ENCODE peak calls at places on chromosomes 2 and 18, in nine cellular contexts. One of them, this sample, is unnamed.

GRCh38 chr2:31980674-31981356 is 30.0 kb downstream of the MEMO1 start:
- DNase-seq in CD8-positive, alpha-beta T cell: no peak
- DNase-seq in amniotic epithelial cell: peak
- DNase-seq in astrocyte of the spinal cord: peak
- DNase-seq in stimulated activated naive CD8-positive, alpha-beta T cell treated with anti-CD3 and anti-CD28 coated beads, Interleukin-15, amount 100 ng/mL, for 72 hours: no peak
- DNase-seq in HEK293T: peak
- DNase-seq in BE2C: no peak
- DNase-seq in HTR-8/SVneo: peak
- DNase-seq in effector memory CD4-positive, alpha-beta T cell: no peak
- DNase-seq in this sample: peak

GRCh38 chr2:145190031-145190703 is 670.2 kb upstream of the ZEB2 start:
- DNase-seq in HTR-8/SVneo: no peak
- DNase-seq in HEK293T: no peak
- DNase-seq in effector memory CD4-positive, alpha-beta T cell: no peak
- DNase-seq in astrocyte of the spinal cord: no peak
- DNase-seq in amniotic epithelial cell: peak
- DNase-seq in BE2C: no peak
- DNase-seq in stimulated activated naive CD8-positive, alpha-beta T cell treated with anti-CD3 and anti-CD28 coated beads, Interleukin-15, amount 100 ng/mL, for 72 hours: no peak
- DNase-seq in CD8-positive, alpha-beta T cell: no peak
- DNase-seq in this sample: no peak

GRCh38 chr2:119724656-119725485 is 34.9 kb upstream of the PTPN4 start:
- DNase-seq in stimulated activated naive CD8-positive, alpha-beta T cell treated with anti-CD3 and anti-CD28 coated beads, Interleukin-15, amount 100 ng/mL, for 72 hours: no peak
- DNase-seq in amniotic epithelial cell: no peak
- DNase-seq in astrocyte of the spinal cord: no peak
- DNase-seq in CD8-positive, alpha-beta T cell: no peak
- DNase-seq in effector memory CD4-positive, alpha-beta T cell: no peak
- DNase-seq in BE2C: no peak
- DNase-seq in HTR-8/SVneo: no peak
- DNase-seq in HEK293T: no peak
- DNase-seq in this sample: no peak

GRCh38 chr2:182668671-182669070 is 47.4 kb upstream of the DNAJC10 start:
- DNase-seq in astrocyte of the spinal cord: peak
- DNase-seq in stimulated activated naive CD8-positive, alpha-beta T cell treated with anti-CD3 and anti-CD28 coated beads, Interleukin-15, amount 100 ng/mL, for 72 hours: no peak
- DNase-seq in HEK293T: no peak
- DNase-seq in CD8-positive, alpha-beta T cell: no peak
- DNase-seq in amniotic epithelial cell: no peak
- DNase-seq in HTR-8/SVneo: no peak
- DNase-seq in BE2C: no peak
- DNase-seq in effector memory CD4-positive, alpha-beta T cell: no peak
- DNase-seq in this sample: peak

GRCh38 chr18:74689251-74689650 is 91.6 kb downstream of the ZNF407 start:
- DNase-seq in BE2C: no peak
- DNase-seq in amniotic epithelial cell: no peak
- DNase-seq in effector memory CD4-positive, alpha-beta T cell: no peak
- DNase-seq in astrocyte of the spinal cord: peak
- DNase-seq in HTR-8/SVneo: no peak
- DNase-seq in HEK293T: no peak
- DNase-seq in CD8-positive, alpha-beta T cell: no peak
- DNase-seq in stimulated activated naive CD8-positive, alpha-beta T cell treated with anti-CD3 and anti-CD28 coated beads, Interleukin-15, amount 100 ng/mL, for 72 hours: no peak
- DNase-seq in this sample: no peak

GRCh38 chr18:12236934-12237832 is 17.0 kb upstream of the CIDEA start:
- DNase-seq in CD8-positive, alpha-beta T cell: peak
- DNase-seq in astrocyte of the spinal cord: peak
- DNase-seq in amniotic epithelial cell: peak
- DNase-seq in HEK293T: peak
- DNase-seq in BE2C: peak
- DNase-seq in HTR-8/SVneo: peak
- DNase-seq in effector memory CD4-positive, alpha-beta T cell: peak
- DNase-seq in stimulated activated naive CD8-positive, alpha-beta T cell treated with anti-CD3 and anti-CD28 coated beads, Interleukin-15, amount 100 ng/mL, for 72 hours: peak
- DNase-seq in this sample: peak

GRCh38 chr2:57720728-57721627 is 325.6 kb upstream of the VRK2 start:
- DNase-seq in CD8-positive, alpha-beta T cell: peak
- DNase-seq in HEK293T: peak
- DNase-seq in HTR-8/SVneo: peak
- DNase-seq in astrocyte of the spinal cord: peak
- DNase-seq in effector memory CD4-positive, alpha-beta T cell: no peak
- DNase-seq in amniotic epithelial cell: peak
- DNase-seq in BE2C: peak
- DNase-seq in stimulated activated naive CD8-positive, alpha-beta T cell treated with anti-CD3 and anti-CD28 coated beads, Interleukin-15, amount 100 ng/mL, for 72 hours: peak
- DNase-seq in this sample: peak

GRCh38 chr2:74179063-74179865 is 585 bp upstream of the MOB1A start:
- DNase-seq in amniotic epithelial cell: no peak
- DNase-seq in HTR-8/SVneo: no peak
- DNase-seq in stimulated activated naive CD8-positive, alpha-beta T cell treated with anti-CD3 and anti-CD28 coated beads, Interleukin-15, amount 100 ng/mL, for 72 hours: no peak
- DNase-seq in CD8-positive, alpha-beta T cell: no peak
- DNase-seq in BE2C: no peak
- DNase-seq in HEK293T: no peak
- DNase-seq in effector memory CD4-positive, alpha-beta T cell: no peak
- DNase-seq in astrocyte of the spinal cord: no peak
- DNase-seq in this sample: peak

GRCh38 chr2:45874324-45874723 is 222.8 kb downstream of the PRKCE start:
- DNase-seq in HEK293T: no peak
- DNase-seq in astrocyte of the spinal cord: no peak
- DNase-seq in stimulated activated naive CD8-positive, alpha-beta T cell treated with anti-CD3 and anti-CD28 coated beads, Interleukin-15, amount 100 ng/mL, for 72 hours: no peak
- DNase-seq in amniotic epithelial cell: no peak
- DNase-seq in CD8-positive, alpha-beta T cell: no peak
- DNase-seq in effector memory CD4-positive, alpha-beta T cell: no peak
- DNase-seq in HTR-8/SVneo: no peak
- DNase-seq in BE2C: no peak
- DNase-seq in this sample: no peak

GRCh38 chr2:61854435-61855177 is 746 bp upstream of the FAM161A start:
- DNase-seq in HEK293T: peak
- DNase-seq in HTR-8/SVneo: peak
- DNase-seq in amniotic epithelial cell: peak
- DNase-seq in BE2C: peak
- DNase-seq in stimulated activated naive CD8-positive, alpha-beta T cell treated with anti-CD3 and anti-CD28 coated beads, Interleukin-15, amount 100 ng/mL, for 72 hours: peak
- DNase-seq in CD8-positive, alpha-beta T cell: peak
- DNase-seq in astrocyte of the spinal cord: peak
- DNase-seq in effector memory CD4-positive, alpha-beta T cell: peak
- DNase-seq in this sample: peak

GRCh38 chr2:61272421-61273070 is 110.6 kb downstream of the C2orf74 start:
- DNase-seq in BE2C: no peak
- DNase-seq in HEK293T: no peak
- DNase-seq in amniotic epithelial cell: peak
- DNase-seq in HTR-8/SVneo: no peak
- DNase-seq in astrocyte of the spinal cord: peak
- DNase-seq in CD8-positive, alpha-beta T cell: no peak
- DNase-seq in effector memory CD4-positive, alpha-beta T cell: no peak
- DNase-seq in stimulated activated naive CD8-positive, alpha-beta T cell treated with anti-CD3 and anti-CD28 coated beads, Interleukin-15, amount 100 ng/mL, for 72 hours: no peak
- DNase-seq in this sample: no peak

GRCh38 chr2:6820236-6820635 is 45.5 kb downstream of the CMPK2 start:
- DNase-seq in CD8-positive, alpha-beta T cell: no peak
- DNase-seq in stimulated activated naive CD8-positive, alpha-beta T cell treated with anti-CD3 and anti-CD28 coated beads, Interleukin-15, amount 100 ng/mL, for 72 hours: no peak
- DNase-seq in BE2C: no peak
- DNase-seq in amniotic epithelial cell: no peak
- DNase-seq in effector memory CD4-positive, alpha-beta T cell: no peak
- DNase-seq in astrocyte of the spinal cord: no peak
- DNase-seq in HEK293T: no peak
- DNase-seq in HTR-8/SVneo: no peak
- DNase-seq in this sample: no peak

GRCh38 chr2:241541564-241542277 is 16.8 kb upstream of the BOK start:
- DNase-seq in HEK293T: no peak
- DNase-seq in stimulated activated naive CD8-positive, alpha-beta T cell treated with anti-CD3 and anti-CD28 coated beads, Interleukin-15, amount 100 ng/mL, for 72 hours: no peak
- DNase-seq in amniotic epithelial cell: no peak
- DNase-seq in CD8-positive, alpha-beta T cell: no peak
- DNase-seq in BE2C: no peak
- DNase-seq in HTR-8/SVneo: no peak
- DNase-seq in effector memory CD4-positive, alpha-beta T cell: no peak
- DNase-seq in astrocyte of the spinal cord: no peak
- DNase-seq in this sample: peak

GRCh38 chr2:9326975-9327374 is 96.4 kb downstream of the ITGB1BP1 start:
- DNase-seq in CD8-positive, alpha-beta T cell: no peak
- DNase-seq in amniotic epithelial cell: no peak
- DNase-seq in stimulated activated naive CD8-positive, alpha-beta T cell treated with anti-CD3 and anti-CD28 coated beads, Interleukin-15, amount 100 ng/mL, for 72 hours: no peak
- DNase-seq in astrocyte of the spinal cord: peak
- DNase-seq in HTR-8/SVneo: peak
- DNase-seq in BE2C: no peak
- DNase-seq in effector memory CD4-positive, alpha-beta T cell: no peak
- DNase-seq in HEK293T: no peak
- DNase-seq in this sample: no peak

GRCh38 chr2:46803911-46804670 is 111.5 kb downstream of the MCFD2 start:
- DNase-seq in stimulated activated naive CD8-positive, alpha-beta T cell treated with anti-CD3 and anti-CD28 coated beads, Interleukin-15, amount 100 ng/mL, for 72 hours: no peak
- DNase-seq in amniotic epithelial cell: peak
- DNase-seq in HTR-8/SVneo: peak
- DNase-seq in HEK293T: no peak
- DNase-seq in CD8-positive, alpha-beta T cell: no peak
- DNase-seq in astrocyte of the spinal cord: peak
- DNase-seq in effector memory CD4-positive, alpha-beta T cell: no peak
- DNase-seq in BE2C: no peak
- DNase-seq in this sample: no peak

GRCh38 chr2:194822097-194822496 is 834.9 kb upstream of the SLC39A10 start:
- DNase-seq in stimulated activated naive CD8-positive, alpha-beta T cell treated with anti-CD3 and anti-CD28 coated beads, Interleukin-15, amount 100 ng/mL, for 72 hours: no peak
- DNase-seq in HEK293T: no peak
- DNase-seq in HTR-8/SVneo: no peak
- DNase-seq in BE2C: no peak
- DNase-seq in amniotic epithelial cell: no peak
- DNase-seq in astrocyte of the spinal cord: no peak
- DNase-seq in effector memory CD4-positive, alpha-beta T cell: no peak
- DNase-seq in CD8-positive, alpha-beta T cell: no peak
- DNase-seq in this sample: no peak

GRCh38 chr18:61852496-61852895 is 40.3 kb downstream of the RNF152 start:
- DNase-seq in astrocyte of the spinal cord: no peak
- DNase-seq in effector memory CD4-positive, alpha-beta T cell: no peak
- DNase-seq in HTR-8/SVneo: no peak
- DNase-seq in stimulated activated naive CD8-positive, alpha-beta T cell treated with anti-CD3 and anti-CD28 coated beads, Interleukin-15, amount 100 ng/mL, for 72 hours: no peak
- DNase-seq in BE2C: no peak
- DNase-seq in CD8-positive, alpha-beta T cell: no peak
- DNase-seq in amniotic epithelial cell: no peak
- DNase-seq in HEK293T: no peak
- DNase-seq in this sample: no peak

GRCh38 chr18:75408554-75409506 is 18.7 kb downstream of the SMIM21 start:
- DNase-seq in CD8-positive, alpha-beta T cell: no peak
- DNase-seq in HEK293T: no peak
- DNase-seq in effector memory CD4-positive, alpha-beta T cell: no peak
- DNase-seq in BE2C: no peak
- DNase-seq in amniotic epithelial cell: peak
- DNase-seq in stimulated activated naive CD8-positive, alpha-beta T cell treated with anti-CD3 and anti-CD28 coated beads, Interleukin-15, amount 100 ng/mL, for 72 hours: peak
- DNase-seq in astrocyte of the spinal cord: peak
- DNase-seq in HTR-8/SVneo: peak
- DNase-seq in this sample: peak

GRCh38 chr2:112583497-112584133 is 794 bp upstream of the CHCHD5 start:
- DNase-seq in stimulated activated naive CD8-positive, alpha-beta T cell treated with anti-CD3 and anti-CD28 coated beads, Interleukin-15, amount 100 ng/mL, for 72 hours: peak
- DNase-seq in BE2C: no peak
- DNase-seq in amniotic epithelial cell: no peak
- DNase-seq in effector memory CD4-positive, alpha-beta T cell: no peak
- DNase-seq in HEK293T: no peak
- DNase-seq in HTR-8/SVneo: no peak
- DNase-seq in CD8-positive, alpha-beta T cell: no peak
- DNase-seq in astrocyte of the spinal cord: peak
- DNase-seq in this sample: no peak

GRCh38 chr2:195603408-195603807 is 53.6 kb upstream of the SLC39A10 start:
- DNase-seq in astrocyte of the spinal cord: no peak
- DNase-seq in BE2C: no peak
- DNase-seq in HEK293T: no peak
- DNase-seq in effector memory CD4-positive, alpha-beta T cell: no peak
- DNase-seq in HTR-8/SVneo: no peak
- DNase-seq in CD8-positive, alpha-beta T cell: no peak
- DNase-seq in stimulated activated naive CD8-positive, alpha-beta T cell treated with anti-CD3 and anti-CD28 coated beads, Interleukin-15, amount 100 ng/mL, for 72 hours: no peak
- DNase-seq in amniotic epithelial cell: no peak
- DNase-seq in this sample: no peak

GRCh38 chr18:10166164-10166807 is 252.5 kb downstream of the VAPA start:
- DNase-seq in HTR-8/SVneo: no peak
- DNase-seq in BE2C: no peak
- DNase-seq in stimulated activated naive CD8-positive, alpha-beta T cell treated with anti-CD3 and anti-CD28 coated beads, Interleukin-15, amount 100 ng/mL, for 72 hours: no peak
- DNase-seq in astrocyte of the spinal cord: no peak
- DNase-seq in HEK293T: no peak
- DNase-seq in effector memory CD4-positive, alpha-beta T cell: no peak
- DNase-seq in amniotic epithelial cell: no peak
- DNase-seq in CD8-positive, alpha-beta T cell: no peak
- DNase-seq in this sample: no peak

GRCh38 chr18:31489311-31489710 is 8.7 kb upstream of the DSG2 start:
- DNase-seq in HEK293T: no peak
- DNase-seq in effector memory CD4-positive, alpha-beta T cell: no peak
- DNase-seq in astrocyte of the spinal cord: peak
- DNase-seq in HTR-8/SVneo: no peak
- DNase-seq in CD8-positive, alpha-beta T cell: no peak
- DNase-seq in stimulated activated naive CD8-positive, alpha-beta T cell treated with anti-CD3 and anti-CD28 coated beads, Interleukin-15, amount 100 ng/mL, for 72 hours: no peak
- DNase-seq in BE2C: no peak
- DNase-seq in amniotic epithelial cell: peak
- DNase-seq in this sample: no peak

GRCh38 chr2:235170016-235170415 is 218.2 kb downstream of the SH3BP4 start:
- DNase-seq in HEK293T: no peak
- DNase-seq in HTR-8/SVneo: peak
- DNase-seq in BE2C: no peak
- DNase-seq in CD8-positive, alpha-beta T cell: no peak
- DNase-seq in amniotic epithelial cell: peak
- DNase-seq in effector memory CD4-positive, alpha-beta T cell: no peak
- DNase-seq in stimulated activated naive CD8-positive, alpha-beta T cell treated with anti-CD3 and anti-CD28 coated beads, Interleukin-15, amount 100 ng/mL, for 72 hours: no peak
- DNase-seq in astrocyte of the spinal cord: peak
- DNase-seq in this sample: no peak

GRCh38 chr2:151669585-151670081 is 64.6 kb downstream of the NEB start:
- DNase-seq in effector memory CD4-positive, alpha-beta T cell: no peak
- DNase-seq in HEK293T: peak
- DNase-seq in BE2C: no peak
- DNase-seq in stimulated activated naive CD8-positive, alpha-beta T cell treated with anti-CD3 and anti-CD28 coated beads, Interleukin-15, amount 100 ng/mL, for 72 hours: no peak
- DNase-seq in amniotic epithelial cell: no peak
- DNase-seq in astrocyte of the spinal cord: no peak
- DNase-seq in HTR-8/SVneo: no peak
- DNase-seq in CD8-positive, alpha-beta T cell: peak
- DNase-seq in this sample: no peak

GRCh38 chr2:98807221-98807620 is 76.3 kb upstream of the MGAT4A start:
- DNase-seq in stimulated activated naive CD8-positive, alpha-beta T cell treated with anti-CD3 and anti-CD28 coated beads, Interleukin-15, amount 100 ng/mL, for 72 hours: no peak
- DNase-seq in CD8-positive, alpha-beta T cell: peak
- DNase-seq in amniotic epithelial cell: no peak
- DNase-seq in astrocyte of the spinal cord: no peak
- DNase-seq in effector memory CD4-positive, alpha-beta T cell: no peak
- DNase-seq in HEK293T: no peak
- DNase-seq in HTR-8/SVneo: no peak
- DNase-seq in BE2C: no peak
- DNase-seq in this sample: no peak

GRCh38 chr2:126761256-126761980 is 105.5 kb downstream of the GYPC start:
- DNase-seq in HTR-8/SVneo: no peak
- DNase-seq in effector memory CD4-positive, alpha-beta T cell: no peak
- DNase-seq in astrocyte of the spinal cord: no peak
- DNase-seq in CD8-positive, alpha-beta T cell: no peak
- DNase-seq in HEK293T: no peak
- DNase-seq in amniotic epithelial cell: no peak
- DNase-seq in stimulated activated naive CD8-positive, alpha-beta T cell treated with anti-CD3 and anti-CD28 coated beads, Interleukin-15, amount 100 ng/mL, for 72 hours: no peak
- DNase-seq in BE2C: no peak
- DNase-seq in this sample: no peak

GRCh38 chr2:9424447-9425164 is 1.2 kb downstream of the CPSF3 start:
- DNase-seq in BE2C: no peak
- DNase-seq in CD8-positive, alpha-beta T cell: no peak
- DNase-seq in HTR-8/SVneo: no peak
- DNase-seq in astrocyte of the spinal cord: no peak
- DNase-seq in amniotic epithelial cell: no peak
- DNase-seq in stimulated activated naive CD8-positive, alpha-beta T cell treated with anti-CD3 and anti-CD28 coated beads, Interleukin-15, amount 100 ng/mL, for 72 hours: no peak
- DNase-seq in effector memory CD4-positive, alpha-beta T cell: no peak
- DNase-seq in HEK293T: no peak
- DNase-seq in this sample: no peak

GRCh38 chr2:105143094-105143466 is 98.5 kb upstream of the GPR45 start:
- DNase-seq in HTR-8/SVneo: no peak
- DNase-seq in stimulated activated naive CD8-positive, alpha-beta T cell treated with anti-CD3 and anti-CD28 coated beads, Interleukin-15, amount 100 ng/mL, for 72 hours: no peak
- DNase-seq in astrocyte of the spinal cord: no peak
- DNase-seq in HEK293T: no peak
- DNase-seq in effector memory CD4-positive, alpha-beta T cell: no peak
- DNase-seq in amniotic epithelial cell: no peak
- DNase-seq in CD8-positive, alpha-beta T cell: no peak
- DNase-seq in BE2C: no peak
- DNase-seq in this sample: no peak

GRCh38 chr2:11228692-11229091 is 73.4 kb downstream of the SLC66A3 start:
- DNase-seq in HEK293T: no peak
- DNase-seq in CD8-positive, alpha-beta T cell: no peak
- DNase-seq in effector memory CD4-positive, alpha-beta T cell: no peak
- DNase-seq in astrocyte of the spinal cord: no peak
- DNase-seq in HTR-8/SVneo: no peak
- DNase-seq in amniotic epithelial cell: no peak
- DNase-seq in stimulated activated naive CD8-positive, alpha-beta T cell treated with anti-CD3 and anti-CD28 coated beads, Interleukin-15, amount 100 ng/mL, for 72 hours: no peak
- DNase-seq in BE2C: no peak
- DNase-seq in this sample: no peak

GRCh38 chr2:191618046-191618788 is 59.7 kb upstream of the NABP1 start:
- DNase-seq in astrocyte of the spinal cord: no peak
- DNase-seq in BE2C: no peak
- DNase-seq in HEK293T: no peak
- DNase-seq in amniotic epithelial cell: no peak
- DNase-seq in HTR-8/SVneo: no peak
- DNase-seq in stimulated activated naive CD8-positive, alpha-beta T cell treated with anti-CD3 and anti-CD28 coated beads, Interleukin-15, amount 100 ng/mL, for 72 hours: no peak
- DNase-seq in CD8-positive, alpha-beta T cell: no peak
- DNase-seq in effector memory CD4-positive, alpha-beta T cell: no peak
- DNase-seq in this sample: no peak

GRCh38 chr18:9708057-9708881 is at the start of gene RAB31:
- DNase-seq in CD8-positive, alpha-beta T cell: no peak
- DNase-seq in HTR-8/SVneo: peak
- DNase-seq in stimulated activated naive CD8-positive, alpha-beta T cell treated with anti-CD3 and anti-CD28 coated beads, Interleukin-15, amount 100 ng/mL, for 72 hours: peak
- DNase-seq in astrocyte of the spinal cord: peak
- DNase-seq in amniotic epithelial cell: peak
- DNase-seq in HEK293T: peak
- DNase-seq in BE2C: peak
- DNase-seq in effector memory CD4-positive, alpha-beta T cell: no peak
- DNase-seq in this sample: peak